ENCODE peak calls at places on chromosomes 4 and X, in seven cellular contexts. C is AG09309; E is left colon; I is MCF 10A; H is effector memory CD4-positive, alpha-beta T cell; G is naive B cell; S is islet precursor cell. T is an unnamed sample.

GRCh38 chr4:35772291-35772690 is 472.0 kb downstream of the ARAP2 start:
- DNase-seq in C (no peak), E (no peak), I (peak; percentile 57), H (no peak), G (no peak), S (no peak), T (peak; percentile 92)

GRCh38 chr4:108683479-108683878 is 33.1 kb downstream of the OSTC start:
- DNase-seq in C (no peak), E (no peak), I (peak; percentile 53), H (no peak), G (no peak), S (no peak), T (peak; percentile 61)

GRCh38 chr4:104901438-104901837 is 245.2 kb upstream of the TET2 start:
- DNase-seq in C (no peak), E (no peak), I (no peak), H (no peak), G (no peak), S (peak; percentile 52), T (no peak)

GRCh38 chr4:54661686-54662085 is 3.9 kb downstream of the KIT start:
- DNase-seq in C (peak; percentile 89), E (no peak), I (peak; percentile 87), H (no peak), G (no peak), S (no peak), T (peak; percentile 89)

GRCh38 chrX:37746268-37746931 is 33.5 kb upstream of the CYBB start:
- DNase-seq in C (no peak), E (peak; percentile 24), I (no peak), H (no peak), G (peak; percentile 32), S (peak; percentile 51), T (peak; percentile 8)

GRCh38 chr4:47270226-47270888 is 193.1 kb downstream of the COMMD8 start:
- DNase-seq in C (no peak), E (no peak), I (no peak), H (no peak), G (no peak), S (no peak), T (no peak)

GRCh38 chr4:123659262-123659661 is 262.7 kb downstream of the SPRY1 start:
- DNase-seq in C (no peak), E (no peak), I (no peak), H (no peak), G (no peak), S (no peak), T (no peak)

GRCh38 chr4:86594559-86595425 is 677 bp downstream of the PTPN13 start:
- DNase-seq in C (peak; percentile 94), E (no peak), I (peak; percentile 71), H (peak; percentile 1), G (peak; percentile 12), S (peak; percentile 87), T (peak; percentile 66)

GRCh38 chr4:33302298-33302697 is 2582.1 kb downstream of the PCDH7 start:
- DNase-seq in C (no peak), E (no peak), I (no peak), H (no peak), G (no peak), S (peak; percentile 70), T (peak; percentile 11)

GRCh38 chrX:86935988-86936387 is 581.6 kb upstream of the KLHL4 start:
- DNase-seq in C (no peak), E (no peak), I (no peak), H (no peak), G (no peak), S (no peak), T (no peak)

GRCh38 chr4:41448935-41449334 is 89.0 kb upstream of the LIMCH1 start:
- DNase-seq in C (no peak), E (peak; percentile 35), I (peak; percentile 34), H (no peak), G (no peak), S (no peak), T (peak; percentile 52)

GRCh38 chr4:169268951-169269781 is 1.6 kb downstream of the SH3RF1 start:
- DNase-seq in C (peak; percentile 69), E (peak; percentile 29), I (peak; percentile 60), H (no peak), G (no peak), S (no peak), T (peak; percentile 90)

GRCh38 chrX:13123857-13124345 is 79.5 kb upstream of the FAM9C start:
- DNase-seq in C (no peak), E (no peak), I (no peak), H (no peak), G (no peak), S (no peak), T (peak; percentile 46)

GRCh38 chrX:6778547-6779231 is 243.8 kb upstream of the VCX3A start:
- DNase-seq in C (no peak), E (no peak), I (no peak), H (no peak), G (no peak), S (no peak), T (no peak)

GRCh38 chrX:77937291-77937690 is 26.8 kb downstream of the ATP7A start:
- DNase-seq in C (no peak), E (no peak), I (peak; percentile 48), H (no peak), G (no peak), S (no peak), T (peak; percentile 78)

T was measured in ELR.